ENCODE peak calls at places on chromosomes 16 and 17, in six cellular contexts. One of them, this sample, is unnamed.

GRCh38 chr17:30928584-30928983 is 6.8 kb downstream of the ADAP2 start:
- DNase-seq in heart left ventricle: no peak
- DNase-seq in WTC11: no peak
- DNase-seq in EL: no peak
- DNase-seq in CD4-positive, alpha-beta memory T cell: no peak
- DNase-seq in NAMALWA: no peak
- DNase-seq in this sample: no peak

GRCh38 chr16:74825016-74825415 is 50.4 kb upstream of the FA2H start:
- DNase-seq in heart left ventricle: no peak
- DNase-seq in WTC11: no peak
- DNase-seq in EL: no peak
- DNase-seq in CD4-positive, alpha-beta memory T cell: no peak
- DNase-seq in NAMALWA: no peak
- DNase-seq in this sample: no peak

GRCh38 chr16:50185005-50185505 is 31.9 kb downstream of the TENT4B start:
- DNase-seq in heart left ventricle: no peak
- DNase-seq in WTC11: no peak
- DNase-seq in EL: peak
- DNase-seq in CD4-positive, alpha-beta memory T cell: no peak
- DNase-seq in NAMALWA: no peak
- DNase-seq in this sample: no peak

GRCh38 chr16:55475919-55476318 is 3.1 kb upstream of the MMP2 start:
- DNase-seq in heart left ventricle: no peak
- DNase-seq in WTC11: no peak
- DNase-seq in EL: no peak
- DNase-seq in CD4-positive, alpha-beta memory T cell: no peak
- DNase-seq in NAMALWA: no peak
- DNase-seq in this sample: no peak

GRCh38 chr17:14301279-14301760 is 439 bp downstream of the HS3ST3B1 start:
- DNase-seq in heart left ventricle: no peak
- DNase-seq in WTC11: no peak
- DNase-seq in EL: no peak
- DNase-seq in CD4-positive, alpha-beta memory T cell: no peak
- DNase-seq in NAMALWA: no peak
- DNase-seq in this sample: peak

GRCh38 chr17:66412857-66413563 is 110.6 kb downstream of the PRKCA start:
- DNase-seq in heart left ventricle: no peak
- DNase-seq in WTC11: no peak
- DNase-seq in EL: no peak
- DNase-seq in CD4-positive, alpha-beta memory T cell: no peak
- DNase-seq in NAMALWA: peak
- DNase-seq in this sample: no peak

GRCh38 chr17:40501499-40501911 is at the start of gene TNS4:
- DNase-seq in heart left ventricle: no peak
- DNase-seq in WTC11: no peak
- DNase-seq in EL: no peak
- DNase-seq in CD4-positive, alpha-beta memory T cell: no peak
- DNase-seq in NAMALWA: no peak
- DNase-seq in this sample: no peak

GRCh38 chr16:86786338-86786737 is 208.0 kb downstream of the FOXL1 start:
- DNase-seq in heart left ventricle: no peak
- DNase-seq in WTC11: no peak
- DNase-seq in EL: no peak
- DNase-seq in CD4-positive, alpha-beta memory T cell: no peak
- DNase-seq in NAMALWA: no peak
- DNase-seq in this sample: no peak

GRCh38 chr17:34314279-34314678 is 5.0 kb upstream of the CCL8 start:
- DNase-seq in heart left ventricle: peak
- DNase-seq in WTC11: no peak
- DNase-seq in EL: peak
- DNase-seq in CD4-positive, alpha-beta memory T cell: no peak
- DNase-seq in NAMALWA: no peak
- DNase-seq in this sample: no peak

GRCh38 chr16:67055712-67056487 is 27.0 kb downstream of the CBFB start:
- DNase-seq in heart left ventricle: no peak
- DNase-seq in WTC11: no peak
- DNase-seq in EL: peak
- DNase-seq in CD4-positive, alpha-beta memory T cell: no peak
- DNase-seq in NAMALWA: no peak
- DNase-seq in this sample: no peak

GRCh38 chr17:1918346-1919021 is 88.7 kb downstream of the RPA1 start:
- DNase-seq in heart left ventricle: no peak
- DNase-seq in WTC11: no peak
- DNase-seq in EL: no peak
- DNase-seq in CD4-positive, alpha-beta memory T cell: no peak
- DNase-seq in NAMALWA: no peak
- DNase-seq in this sample: no peak

GRCh38 chr17:39700148-39700987 is 504 bp downstream of the ERBB2 start:
- DNase-seq in heart left ventricle: no peak
- DNase-seq in WTC11: peak
- DNase-seq in EL: peak
- DNase-seq in CD4-positive, alpha-beta memory T cell: no peak
- DNase-seq in NAMALWA: no peak
- DNase-seq in this sample: peak

GRCh38 chr16:16120382-16121184 is 102.7 kb downstream of the ABCC6 start:
- DNase-seq in heart left ventricle: peak
- DNase-seq in WTC11: no peak
- DNase-seq in EL: no peak
- DNase-seq in CD4-positive, alpha-beta memory T cell: no peak
- DNase-seq in NAMALWA: no peak
- DNase-seq in this sample: no peak

This sample was measured in H7.